ENCODE peak calls at places on chromosomes 1 and 21, in ten cellular contexts. B is tibial nerve; Q is stimulated activated CD4-positive, alpha-beta T cell treated with anti-CD3 and anti-CD28 coated beads, Interleukin-1b, Interleukin-23, amount 100 ng/mL, for 1 hour; S is EL; H is T-helper 17 cell; V is ELR; G is small intestine; J is HFFc6; F is NCI-H1694 treated with DMSO at 0.1 percent for 48 hours; N is brain microvascular endothelial cell. Z is an unnamed sample.

GRCh38 chr1:80731241-80731894 is 1069.4 kb upstream of the ADGRL2 start:
- DNase-seq in F (no peak), B (no peak), H (no peak), G (no peak), V (no peak), N (no peak), Q (no peak), S (no peak), J (no peak), Z (no peak)

GRCh38 chr1:56502700-56503245 is 76.6 kb downstream of the PLPP3 start:
- DNase-seq in B (no peak), G (no peak), N (peak), V (peak), J (peak), H (no peak), Q (no peak), F (no peak), S (no peak), Z (no peak)

GRCh38 chr1:234926574-234927311 is 201.9 kb downstream of the TOMM20 start:
- DNase-seq in N (no peak), B (no peak), H (no peak), G (peak), J (no peak), F (no peak), Q (no peak), V (no peak), S (no peak), Z (no peak)

GRCh38 chr21:28833181-28833580 is 159.5 kb downstream of the LTN1 start:
- DNase-seq in J (no peak), B (no peak), H (no peak), Q (no peak), S (peak), N (no peak), F (no peak), G (no peak), V (peak), Z (no peak)

GRCh38 chr1:234311414-234311813 is 61.8 kb upstream of the COA6 start:
- DNase-seq in H (no peak), Q (no peak), V (no peak), S (no peak), F (no peak), J (no peak), N (no peak), B (no peak), G (no peak), Z (no peak)

GRCh38 chr1:162709870-162710269 is 77.6 kb downstream of the DDR2 start:
- DNase-seq in Q (no peak), N (no peak), V (peak), H (no peak), S (peak), F (no peak), G (no peak), J (peak), B (no peak), Z (no peak)

GRCh38 chr1:19743793-19744192 is 55.9 kb downstream of the TMCO4 start:
- DNase-seq in S (no peak), Q (no peak), V (no peak), G (peak), N (no peak), B (no peak), H (no peak), J (no peak), F (no peak), Z (no peak)

GRCh38 chr1:56709995-56710394 is 64.9 kb downstream of the PRKAA2 start:
- DNase-seq in V (no peak), F (no peak), S (no peak), J (no peak), Q (no peak), B (no peak), G (no peak), H (no peak), N (no peak), Z (no peak)

GRCh38 chr21:42568377-42568776 is 54.7 kb downstream of the SLC37A1 start:
- DNase-seq in S (no peak), H (no peak), J (no peak), G (no peak), N (no peak), Q (no peak), B (no peak), V (no peak), F (no peak), Z (peak)

GRCh38 chr1:62184291-62184690 is 10.4 kb upstream of the L1TD1 start:
- DNase-seq in F (no peak), V (no peak), Q (no peak), J (no peak), G (no peak), N (no peak), H (no peak), B (no peak), S (no peak), Z (no peak)

GRCh38 chr1:155978973-155979429 is 654 bp upstream of the ARHGEF2 start:
- DNase-seq in G (peak), F (no peak), B (no peak), N (no peak), S (peak), J (no peak), H (no peak), V (peak), Q (no peak), Z (no peak)

GRCh38 chr1:204885288-204885711 is 14.6 kb downstream of the NFASC start:
- DNase-seq in B (peak), S (peak), Q (no peak), J (no peak), V (no peak), F (no peak), H (no peak), N (no peak), G (peak), Z (no peak)

GRCh38 chr1:94741510-94741909 is 78.6 kb upstream of the SLC44A3 start:
- DNase-seq in F (no peak), N (no peak), B (no peak), G (no peak), J (no peak), H (no peak), V (peak), Q (no peak), S (no peak), Z (no peak)

GRCh38 chr1:66315675-66316074 is 218.3 kb upstream of the SGIP1 start:
- DNase-seq in G (no peak), H (no peak), Q (no peak), F (no peak), V (peak), J (no peak), B (no peak), S (peak), N (no peak), Z (no peak)

GRCh38 chr1:208511242-208511860 is 267.2 kb upstream of the PLXNA2 start:
- DNase-seq in H (no peak), G (no peak), Q (no peak), S (peak), N (no peak), V (no peak), F (no peak), J (no peak), B (no peak), Z (no peak)

GRCh38 chr21:42059141-42059540 is 12.0 kb upstream of the UMODL1 start:
- DNase-seq in H (no peak), V (no peak), J (no peak), Q (no peak), N (no peak), F (no peak), G (no peak), S (no peak), B (no peak), Z (peak)

GRCh38 chr1:232302376-232303049 is 327.4 kb downstream of the SIPA1L2 start:
- DNase-seq in J (no peak), V (no peak), G (no peak), Q (no peak), F (peak), S (no peak), B (no peak), N (no peak), H (no peak), Z (no peak)

GRCh38 chr1:184033711-184034167 is 3.8 kb downstream of the COLGALT2 start:
- DNase-seq in B (no peak), H (no peak), J (peak), Q (no peak), S (peak), V (peak), G (no peak), F (no peak), N (peak), Z (no peak)

GRCh38 chr1:8457771-8458409 is 140.0 kb downstream of the SLC45A1 start:
- DNase-seq in V (no peak), J (no peak), S (no peak), B (no peak), H (no peak), G (no peak), F (no peak), N (no peak), Q (no peak), Z (no peak)

GRCh38 chr1:19436716-19437476 is 48.4 kb downstream of the CAPZB start:
- DNase-seq in B (peak), J (no peak), S (peak), F (no peak), V (peak), Q (no peak), G (peak), N (peak), H (no peak), Z (peak)

GRCh38 chr1:9671377-9672140 is 20.0 kb downstream of the PIK3CD start:
- DNase-seq in H (no peak), Q (no peak), V (peak), N (peak), J (no peak), G (no peak), S (peak), F (no peak), B (no peak), Z (no peak)

GRCh38 chr1:206049919-206050600 is 2.9 kb upstream of the RHEX start:
- DNase-seq in V (no peak), J (no peak), Q (no peak), N (no peak), S (no peak), G (no peak), B (no peak), F (no peak), H (no peak), Z (no peak)

GRCh38 chr1:213683529-213683928 is 304.2 kb upstream of the PROX1 start:
- DNase-seq in Q (no peak), V (no peak), G (peak), N (no peak), J (no peak), S (no peak), F (no peak), H (no peak), B (no peak), Z (no peak)

GRCh38 chr1:56967900-56968832 is 2.4 kb upstream of the C8B start:
- DNase-seq in B (no peak), J (no peak), G (peak), N (no peak), H (no peak), Q (no peak), V (peak), S (peak), F (no peak), Z (peak)

GRCh38 chr1:56448937-56449336 is 130.4 kb downstream of the PLPP3 start:
- DNase-seq in V (peak), G (peak), S (peak), J (no peak), Q (no peak), B (no peak), N (no peak), F (no peak), H (no peak), Z (no peak)

GRCh38 chr1:2053217-2053616 is 3.0 kb downstream of the PRKCZ start:
- DNase-seq in B (no peak), V (no peak), H (no peak), G (peak), S (no peak), J (no peak), Q (no peak), F (no peak), N (no peak), Z (no peak)